ENCODE peak calls at places on chromosomes 12 and 14, in four cellular contexts. One of them, this sample, is unnamed.
A peak's percentile ranks its signal among the peaks of the same experiment; 100 is the strongest.

GRCh38 chr14:69710378-69710777 is 56.6 kb upstream of the SRSF5 start:
- DNase-seq in K562: no peak
- DNase-seq in GM12878: no peak
- DNase-seq in HL-60: no peak
- DNase-seq in this sample: no peak

GRCh38 chr12:95216704-95217376 is 427 bp downstream of the FGD6 start:
- DNase-seq in GM12878: no peak
- DNase-seq in K562: no peak
- DNase-seq in HL-60: no peak
- DNase-seq in this sample: no peak

GRCh38 chr12:82673698-82674097 is 13.0 kb upstream of the TMTC2 start:
- DNase-seq in K562: no peak
- DNase-seq in HL-60: no peak
- DNase-seq in GM12878: no peak
- DNase-seq in this sample: no peak

GRCh38 chr12:96371138-96371786 is 29.0 kb downstream of the CDK17 start:
- DNase-seq in GM12878: no peak
- DNase-seq in K562: no peak
- DNase-seq in HL-60: no peak
- DNase-seq in this sample: no peak

GRCh38 chr12:128726866-128727265 is 96.9 kb downstream of the SLC15A4 start:
- DNase-seq in K562: no peak
- DNase-seq in HL-60: no peak
- DNase-seq in GM12878: no peak
- DNase-seq in this sample: no peak

GRCh38 chr12:53530920-53531319 is 23.6 kb upstream of the NPFF start:
- DNase-seq in K562: no peak
- DNase-seq in HL-60: no peak
- DNase-seq in GM12878: no peak
- DNase-seq in this sample: no peak

GRCh38 chr12:122932207-122932606 is 34.1 kb downstream of the ABCB9 start:
- DNase-seq in GM12878: no peak
- DNase-seq in HL-60: no peak
- DNase-seq in K562: no peak
- DNase-seq in this sample: no peak

GRCh38 chr12:29073631-29074239 is 75.3 kb upstream of the FAR2 start:
- DNase-seq in HL-60: peak; percentile 47
- DNase-seq in GM12878: no peak
- DNase-seq in K562: peak; percentile 40
- DNase-seq in this sample: no peak

GRCh38 chr12:131827961-131828534 is at the start of gene MMP17:
- DNase-seq in K562: peak; percentile 86
- DNase-seq in HL-60: no peak
- DNase-seq in GM12878: no peak
- DNase-seq in this sample: peak; percentile 68

DNA sequence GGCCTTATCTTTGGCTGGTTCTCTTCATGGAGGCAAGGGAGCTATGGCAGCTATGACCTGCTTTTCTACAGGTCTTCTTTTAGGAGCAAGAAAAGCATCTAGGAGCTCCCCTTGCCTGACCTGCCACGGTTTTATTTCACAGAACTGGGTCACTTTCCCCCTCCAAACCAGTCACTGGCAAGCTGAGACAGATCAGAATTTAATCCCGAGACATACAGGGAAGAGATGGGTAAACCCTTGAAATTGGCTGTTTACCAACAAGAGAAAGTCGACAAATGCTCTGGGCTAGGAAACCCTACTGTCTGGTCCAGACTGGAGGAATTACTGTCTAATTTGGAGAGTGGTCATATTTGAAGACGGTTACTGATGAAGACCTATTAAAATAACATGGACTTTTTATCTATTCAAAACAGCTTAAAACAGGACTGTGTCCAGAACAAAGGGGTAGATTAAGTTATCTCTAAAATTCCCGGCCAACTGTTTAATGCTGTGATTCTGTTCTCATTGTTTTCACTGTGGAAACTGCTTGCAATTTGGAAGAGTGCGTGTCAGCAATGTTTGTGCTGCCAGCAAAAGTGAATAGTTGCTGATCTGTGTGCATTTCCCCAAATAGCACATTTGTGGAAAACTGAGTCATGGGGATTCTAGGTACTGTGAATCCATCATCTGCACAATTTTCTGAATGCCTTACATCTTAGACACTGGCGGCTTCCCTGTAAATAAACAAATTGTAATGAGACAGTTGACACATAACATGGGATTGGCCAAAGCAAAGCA is 73.4 kb upstream of the EEA1 start:
- DNase-seq in GM12878: no peak
- DNase-seq in HL-60: no peak
- DNase-seq in K562: no peak
- DNase-seq in this sample: no peak
- TF ChIP-seq SPI1 in GM12878: no peak
- TF ChIP-seq SPI1 in HL-60: no peak
- TF ChIP-seq SPI1 in K562: no peak
- TF ChIP-seq SPI1 in this sample: no peak

GRCh38 chr12:50572275-50572674 is 67.5 kb downstream of the DIP2B start:
- DNase-seq in HL-60: peak; percentile 71
- DNase-seq in K562: no peak
- DNase-seq in GM12878: no peak
- DNase-seq in this sample: no peak
- TF ChIP-seq POLR2AphosphoS5 in HL-60: no peak
- TF ChIP-seq POLR2AphosphoS5 in K562: no peak
- TF ChIP-seq POLR2AphosphoS5 in GM12878: no peak
- TF ChIP-seq POLR2AphosphoS5 in this sample: no peak

DNA sequence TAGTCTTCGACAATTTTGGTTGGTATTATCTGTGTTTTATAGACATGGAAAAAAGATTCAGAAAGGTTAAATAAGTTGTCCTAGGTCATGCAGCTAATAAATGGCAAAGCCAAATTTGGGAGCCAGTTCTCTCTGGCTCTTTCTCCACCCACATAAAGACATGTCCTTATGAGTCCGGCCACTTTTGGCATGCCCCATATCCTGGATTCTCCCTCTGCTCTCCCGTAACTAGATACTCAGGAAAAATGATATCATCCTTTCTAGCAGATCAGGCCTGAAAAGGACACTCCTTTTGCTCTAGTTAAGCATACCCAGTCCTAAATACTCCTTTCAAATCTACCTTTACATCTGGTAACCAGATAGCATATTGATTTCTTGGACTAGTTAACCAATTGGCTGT is 64.4 kb downstream of the TTLL5 start:
- DNase-seq in GM12878: no peak
- DNase-seq in K562: no peak
- DNase-seq in HL-60: no peak
- DNase-seq in this sample: no peak
- TF ChIP-seq SPI1 in GM12878: no peak
- TF ChIP-seq SPI1 in K562: no peak
- TF ChIP-seq SPI1 in HL-60: no peak
- TF ChIP-seq SPI1 in this sample: no peak

GRCh38 chr14:58637391-58638230 is at the start of gene DACT1:
- DNase-seq in HL-60: no peak
- DNase-seq in K562: peak; percentile 66
- DNase-seq in GM12878: no peak
- DNase-seq in this sample: peak; percentile 35
- TF ChIP-seq POLR2AphosphoS5 in HL-60: no peak
- TF ChIP-seq POLR2AphosphoS5 in K562: no peak
- TF ChIP-seq POLR2AphosphoS5 in GM12878: no peak
- TF ChIP-seq POLR2AphosphoS5 in this sample: no peak

DNA sequence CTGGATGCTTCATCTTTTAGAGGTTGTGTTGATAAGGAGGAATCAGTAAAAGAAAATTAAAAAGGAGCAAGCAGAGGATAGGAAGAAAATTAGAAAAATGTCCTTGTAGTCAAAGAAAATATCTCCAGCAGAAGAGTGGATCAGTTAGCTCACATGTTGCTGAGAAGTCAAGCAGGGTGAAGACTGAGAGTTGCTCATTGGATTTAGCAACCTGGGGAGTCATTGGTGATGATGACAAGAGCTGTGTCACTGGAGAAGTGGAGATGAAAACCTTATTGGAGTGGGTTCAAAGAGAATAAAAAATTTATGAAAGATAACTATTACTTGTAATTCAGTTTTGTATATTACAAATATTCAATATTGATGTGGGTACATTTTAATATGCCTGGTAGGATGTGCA is 9.8 kb downstream of the FRMD6 start:
- DNase-seq in K562: no peak
- DNase-seq in HL-60: no peak
- DNase-seq in GM12878: no peak
- DNase-seq in this sample: no peak
- TF ChIP-seq SPI1 in K562: no peak
- TF ChIP-seq SPI1 in HL-60: no peak
- TF ChIP-seq SPI1 in GM12878: no peak
- TF ChIP-seq SPI1 in this sample: no peak

DNA sequence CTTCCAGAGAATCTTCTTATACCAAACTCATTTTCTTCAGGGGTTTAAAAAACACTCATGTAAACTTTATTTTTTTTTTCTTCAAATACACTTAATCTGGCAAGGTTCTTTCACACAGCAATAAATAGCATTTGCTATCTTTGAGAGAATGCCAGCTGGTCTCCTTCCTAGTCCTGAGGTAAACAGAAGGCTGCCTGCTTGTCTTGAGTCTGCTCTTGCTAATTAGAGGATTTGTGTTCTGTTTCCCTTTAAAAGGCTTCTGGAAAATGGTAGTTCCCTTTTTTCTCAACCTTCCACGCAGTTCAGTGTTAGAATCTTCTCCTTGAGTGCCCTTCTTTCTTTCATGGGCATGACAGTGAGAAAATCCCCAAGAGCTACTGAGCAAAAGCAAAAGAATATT is 92.3 kb upstream of the DCN start:
- DNase-seq in GM12878: no peak
- DNase-seq in K562: no peak
- DNase-seq in HL-60: no peak
- DNase-seq in this sample: no peak
- TF ChIP-seq POLR2AphosphoS5 in GM12878: no peak
- TF ChIP-seq POLR2AphosphoS5 in K562: no peak
- TF ChIP-seq POLR2AphosphoS5 in HL-60: no peak
- TF ChIP-seq POLR2AphosphoS5 in this sample: no peak

GRCh38 chr14:68527329-68527851 is 265.5 kb downstream of the ZFP36L1 start:
- DNase-seq in HL-60: no peak
- DNase-seq in K562: no peak
- DNase-seq in GM12878: no peak
- DNase-seq in this sample: no peak
- TF ChIP-seq SPI1 in HL-60: no peak
- TF ChIP-seq SPI1 in K562: no peak
- TF ChIP-seq SPI1 in GM12878: no peak
- TF ChIP-seq SPI1 in this sample: no peak

DNA sequence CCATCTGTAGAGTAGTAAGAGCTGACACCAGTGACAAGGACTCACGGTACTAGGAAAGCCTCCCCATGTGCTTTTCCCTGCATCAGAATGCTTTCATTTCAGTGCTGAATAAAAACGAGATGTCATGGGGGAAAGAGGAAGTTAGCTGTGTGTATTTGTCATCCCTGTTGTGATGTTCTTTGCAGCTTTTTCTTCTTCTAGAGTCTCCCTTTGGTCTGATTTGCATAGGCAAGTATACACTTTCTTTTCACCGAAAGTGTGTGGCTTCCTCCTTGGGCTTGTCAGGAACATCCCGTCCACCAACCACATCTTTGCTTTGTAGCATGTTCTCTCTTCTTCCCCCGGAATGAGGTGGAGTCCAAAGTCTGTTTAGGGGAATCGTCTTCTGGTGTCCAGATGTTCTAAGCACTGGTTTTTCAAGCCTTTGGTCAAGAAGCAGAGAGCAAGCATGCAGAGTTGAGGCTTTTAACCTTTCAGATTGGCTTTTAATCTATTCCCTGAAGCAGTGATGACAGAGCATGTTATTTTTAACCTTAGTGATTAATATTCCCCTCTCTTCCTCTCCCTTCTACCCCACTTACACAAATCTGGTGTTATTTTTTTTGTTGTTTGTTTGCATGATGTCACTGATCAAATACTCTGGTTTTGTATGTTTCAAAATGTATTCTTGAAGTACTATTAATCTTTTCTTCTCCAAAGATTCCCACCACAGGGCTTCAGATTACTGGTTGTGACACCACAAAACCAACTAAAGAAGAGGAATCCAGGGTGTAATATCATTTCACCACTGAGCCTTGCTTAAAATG is 163.4 kb downstream of the SAMD4A start:
- DNase-seq in GM12878: peak; percentile 94
- DNase-seq in K562: no peak
- DNase-seq in HL-60: peak; percentile 1
- DNase-seq in this sample: peak; percentile 23
- TF ChIP-seq POLR2AphosphoS5 in GM12878: no peak
- TF ChIP-seq POLR2AphosphoS5 in K562: no peak
- TF ChIP-seq POLR2AphosphoS5 in HL-60: no peak
- TF ChIP-seq POLR2AphosphoS5 in this sample: peak; percentile 19

This sample was measured in GM12891.